ENCODE peak calls at places on chromosomes 3 and 15, in seven cellular contexts. Q, U, T, B, P, Y and C are unnamed samples.

GRCh38 chr3:71859128-71859519 is 74.2 kb upstream of the PROK2 start:
- DNase-seq in P (no peak), Y (no peak), U (no peak), Q (peak), T (no peak), B (no peak), C (no peak)

GRCh38 chr15:76057332-76058000 is 2.3 kb upstream of the TMEM266 start:
- DNase-seq in U (peak), B (no peak), Q (peak), T (no peak), P (no peak), Y (no peak), C (no peak)

GRCh38 chr3:20173844-20174410 is 12.1 kb downstream of the SGO1 start:
- DNase-seq in T (no peak), U (no peak), P (no peak), Y (no peak), B (no peak), Q (no peak), C (no peak)

GRCh38 chr15:25838191-25838870 is 24.8 kb downstream of the ATP10A start:
- DNase-seq in B (no peak), U (no peak), Y (no peak), T (no peak), Q (no peak), P (no peak), C (no peak)

GRCh38 chr3:97884724-97885123 is 62.9 kb downstream of the CRYBG3 start:
- DNase-seq in T (no peak), B (no peak), U (no peak), Y (no peak), P (no peak), Q (no peak), C (no peak)

GRCh38 chr3:192845196-192845855 is 72.3 kb downstream of the MB21D2 start:
- DNase-seq in B (peak), U (no peak), Y (no peak), P (no peak), T (no peak), Q (no peak), C (no peak)

GRCh38 chr3:192727032-192727847 is at the start of gene FGF12:
- DNase-seq in Y (peak), Q (peak), U (no peak), T (no peak), P (peak), B (peak), C (peak)

GRCh38 chr15:35118987-35119386 is 33.9 kb upstream of the NANOGP8 start:
- DNase-seq in Q (no peak), B (no peak), Y (no peak), U (no peak), P (no peak), T (no peak), C (no peak)

DNA sequence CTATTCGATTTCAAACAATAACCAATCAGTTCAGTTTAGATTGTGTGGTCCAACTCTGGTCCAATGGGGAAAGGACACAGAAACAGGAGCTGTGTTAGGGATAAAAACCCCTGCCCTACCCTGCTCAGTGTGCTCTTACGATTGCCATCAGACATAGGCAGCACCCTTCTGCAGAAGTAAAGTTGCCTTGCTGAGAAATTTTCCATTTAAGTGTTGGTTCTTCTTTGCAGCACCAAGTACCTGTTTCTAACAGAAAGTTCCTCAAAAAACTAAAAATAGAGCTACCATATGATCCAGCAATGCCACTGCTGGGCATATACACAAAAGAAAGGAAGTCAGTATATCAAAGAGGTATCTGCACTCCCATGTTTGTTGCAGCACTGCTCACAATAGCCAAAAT is 206.2 kb upstream of the CNTN4 start:
- DNase-seq in Q (no peak), T (no peak), B (no peak), Y (no peak), P (no peak), U (no peak), C (no peak)
- TF ChIP-seq POLR2A in Q (no peak), T (no peak), B (no peak), Y (no peak), P (no peak), U (no peak), C (no peak)

GRCh38 chr3:129001101-129001816 is at the start of gene EFCC1:
- DNase-seq in Q (no peak), P (peak), U (peak), B (peak), Y (peak), T (peak), C (no peak)
- TF ChIP-seq POLR2A in Q (no peak), P (no peak), U (no peak), B (no peak), Y (peak), T (no peak), C (no peak)

GRCh38 chr3:113721638-113722037 is 24.4 kb downstream of the NAA50 start:
- DNase-seq in T (no peak), Q (no peak), P (no peak), Y (no peak), B (no peak), U (no peak), C (no peak)

GRCh38 chr3:113717308-113717707 is 20.9 kb upstream of the USF3 start:
- DNase-seq in Y (no peak), U (no peak), Q (no peak), P (no peak), T (no peak), B (no peak), C (no peak)

GRCh38 chr3:113719294-113719693 is 22.9 kb upstream of the USF3 start:
- DNase-seq in U (no peak), Y (no peak), Q (no peak), T (no peak), P (no peak), B (no peak), C (no peak)

GRCh38 chr3:113714702-113715101 is 18.3 kb upstream of the USF3 start:
- DNase-seq in P (no peak), T (no peak), Q (no peak), B (no peak), U (no peak), Y (no peak), C (no peak)

DNA sequence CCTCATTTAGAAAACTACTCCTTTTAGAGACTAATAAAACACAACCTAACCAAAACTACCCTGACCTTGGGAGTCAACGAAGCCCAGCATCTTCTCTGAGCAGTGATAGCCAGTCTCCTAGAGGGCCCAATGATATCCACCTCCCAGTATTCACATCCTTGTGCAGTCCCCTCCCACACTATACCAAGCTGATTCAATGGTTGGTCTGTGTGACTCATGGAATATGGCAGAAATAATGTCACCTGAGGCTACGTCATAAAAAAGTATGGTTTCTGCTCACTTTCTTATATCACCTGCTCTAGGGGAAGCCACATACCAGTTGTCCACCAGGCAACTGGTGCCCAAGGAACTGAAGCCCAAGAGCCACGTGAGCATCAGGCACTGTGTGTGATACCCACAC is 21.4 kb upstream of the USF3 start:
- DNase-seq in U (no peak), B (no peak), T (no peak), Q (no peak), Y (no peak), P (no peak), C (no peak)
- TF ChIP-seq POLR2A in U (no peak), B (no peak), T (no peak), Q (no peak), Y (no peak), P (no peak), C (no peak)

GRCh38 chr3:16056210-16056607 is 118.3 kb upstream of the GALNT15 start:
- DNase-seq in B (no peak), Q (no peak), P (no peak), Y (peak), U (peak), T (no peak), C (no peak)
- TF ChIP-seq POLR2A in B (no peak), Q (no peak), P (no peak), Y (no peak), U (no peak), T (no peak), C (no peak)

DNA sequence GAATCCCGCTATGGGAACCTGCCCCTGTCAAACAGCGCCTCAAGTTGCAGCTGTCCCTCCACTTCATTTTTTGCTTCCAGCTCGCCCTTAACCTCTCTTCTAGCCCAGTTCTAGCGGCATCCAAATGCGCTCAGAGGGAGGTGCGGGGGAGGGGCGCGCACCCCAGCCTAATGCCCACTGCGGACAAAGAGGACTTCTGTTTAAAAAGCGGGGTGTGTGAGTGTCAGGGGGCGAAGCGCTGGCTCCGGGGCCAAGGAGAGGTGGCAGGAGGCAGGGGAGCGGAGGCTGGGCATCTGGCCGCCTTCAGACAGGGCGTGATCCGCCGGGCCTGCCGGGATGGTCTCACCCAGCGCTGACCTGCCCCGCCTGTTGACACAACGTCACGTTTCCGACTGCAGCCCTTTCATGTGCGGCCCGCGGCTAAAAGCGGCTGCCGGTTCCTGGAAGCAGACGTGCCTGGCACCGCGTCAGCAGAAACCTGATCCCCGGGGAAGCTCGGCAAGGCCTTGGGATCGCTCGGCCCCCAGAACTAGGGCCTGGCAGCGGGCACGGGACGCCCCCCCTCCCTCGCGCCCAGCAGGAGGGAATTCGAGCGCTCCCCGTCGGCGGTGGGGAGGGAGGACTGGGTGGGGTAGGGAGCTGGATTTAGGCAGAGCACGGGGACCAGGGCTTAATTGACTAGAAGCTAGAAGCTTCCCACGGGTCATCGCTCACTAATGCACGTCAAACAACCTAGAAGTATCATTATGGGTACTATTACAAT is 7.6 kb downstream of the BHLHE40 start:
- DNase-seq in B (peak), P (peak), Y (peak), T (peak), U (peak), Q (peak), C (peak)
- TF ChIP-seq POLR2A in B (no peak), P (no peak), Y (peak), T (no peak), U (peak), Q (peak), C (peak)